ENCODE peak calls at places on chromosomes 7 and 10, in eight cellular contexts. X, M, U, T, S, B, W and P are unnamed samples.

GRCh38 chr10:128382225-128382624 is 256.0 kb upstream of the MKI67 start:
- DNase-seq in X (no peak), M (no peak), U (no peak), T (no peak), S (no peak), B (no peak), W (no peak), P (no peak)

GRCh38 chr10:131641898-131642297 is 258.9 kb upstream of the PPP2R2D start:
- DNase-seq in X (no peak), M (no peak), U (no peak), T (no peak), S (no peak), B (no peak), W (no peak), P (no peak)

GRCh38 chr10:1412531-1413189 is 324.7 kb downstream of the ADARB2 start:
- DNase-seq in X (no peak), M (no peak), U (no peak), T (no peak), S (no peak), B (no peak), W (no peak), P (peak)

GRCh38 chr10:22599048-22599561 is 115.3 kb downstream of the PIP4K2A start:
- DNase-seq in X (peak), M (no peak), U (no peak), T (no peak), S (no peak), B (no peak), W (peak), P (no peak)

GRCh38 chr10:110681023-110681681 is 37.0 kb downstream of the RBM20 start:
- DNase-seq in X (peak), M (no peak), U (no peak), T (peak), S (no peak), B (no peak), W (no peak), P (no peak)

GRCh38 chr10:28054211-28054888 is 55.5 kb upstream of the ODAD2 start:
- DNase-seq in X (peak), M (no peak), U (no peak), T (no peak), S (no peak), B (no peak), W (peak), P (no peak)

GRCh38 chr7:102042016-102042656 is 224.7 kb downstream of the CUX1 start:
- DNase-seq in X (no peak), M (no peak), U (no peak), T (no peak), S (no peak), B (no peak), W (no peak), P (peak)

GRCh38 chr7:14954035-14954434 is 51.5 kb upstream of the DGKB start:
- DNase-seq in X (no peak), M (no peak), U (no peak), T (no peak), S (no peak), B (no peak), W (no peak), P (no peak)

GRCh38 chr10:35495521-35496238 is 109.5 kb upstream of the GJD4 start:
- DNase-seq in X (peak), M (no peak), U (no peak), T (peak), S (no peak), B (no peak), W (no peak), P (no peak)

GRCh38 chr10:110378533-110379108 is 73.9 kb upstream of the SMNDC1 start:
- DNase-seq in X (peak), M (no peak), U (no peak), T (no peak), S (no peak), B (no peak), W (no peak), P (no peak)

GRCh38 chr7:142381727-142382409 is 124.0 kb upstream of the PRSS58 start:
- DNase-seq in X (no peak), M (no peak), U (no peak), T (no peak), S (no peak), B (peak), W (no peak), P (no peak)

GRCh38 chr10:32650246-32650655 is 204.3 kb downstream of the CCDC7 start:
- DNase-seq in X (no peak), M (no peak), U (peak), T (no peak), S (no peak), B (no peak), W (no peak), P (no peak)

GRCh38 chr10:71461917-71462641 is 65.4 kb downstream of the CDH23 start:
- DNase-seq in X (no peak), M (no peak), U (no peak), T (no peak), S (no peak), B (no peak), W (no peak), P (no peak)

GRCh38 chr7:49597805-49598204 is 175.6 kb upstream of the VWC2 start:
- DNase-seq in X (no peak), M (no peak), U (no peak), T (no peak), S (no peak), B (no peak), W (no peak), P (no peak)

GRCh38 chr7:14156436-14156835 is 167.0 kb upstream of the ETV1 start:
- DNase-seq in X (no peak), M (no peak), U (no peak), T (no peak), S (no peak), B (no peak), W (no peak), P (no peak)

GRCh38 chr10:46250898-46251856 is 35.6 kb upstream of the ANTXRL start:
- DNase-seq in X (no peak), M (peak), U (no peak), T (no peak), S (no peak), B (no peak), W (no peak), P (no peak)

GRCh38 chr7:23546897-23547572 is 15.3 kb upstream of the TRA2A start:
- DNase-seq in X (peak), M (no peak), U (peak), T (peak), S (peak), B (no peak), W (peak), P (no peak)

GRCh38 chr7:121343302-121343701 is 14.5 kb downstream of the WNT16 start:
- DNase-seq in X (peak), M (no peak), U (no peak), T (no peak), S (no peak), B (no peak), W (no peak), P (no peak)

GRCh38 chr7:153832160-153832559 is 220.0 kb upstream of the DPP6 start:
- DNase-seq in X (no peak), M (no peak), U (no peak), T (no peak), S (no peak), B (no peak), W (no peak), P (no peak)

GRCh38 chr7:69597278-69598076 is 798 bp upstream of the AUTS2 start:
- DNase-seq in X (no peak), M (peak), U (no peak), T (peak), S (peak), B (peak), W (no peak), P (peak)

GRCh38 chr10:7258948-7259523 is 151.8 kb downstream of the SFMBT2 start:
- DNase-seq in X (no peak), M (no peak), U (no peak), T (no peak), S (no peak), B (no peak), W (no peak), P (no peak)

GRCh38 chr7:69787736-69788431 is 189.6 kb downstream of the AUTS2 start:
- DNase-seq in X (no peak), M (no peak), U (no peak), T (no peak), S (no peak), B (no peak), W (no peak), P (no peak)

GRCh38 chr10:33534455-33534854 is 200.0 kb upstream of the NRP1 start:
- DNase-seq in X (no peak), M (no peak), U (no peak), T (no peak), S (no peak), B (no peak), W (no peak), P (no peak)

GRCh38 chr10:73717564-73717963 is 19.7 kb upstream of the AGAP5 start:
- DNase-seq in X (peak), M (no peak), U (peak), T (no peak), S (no peak), B (no peak), W (no peak), P (no peak)

GRCh38 chr7:71563276-71563675 is 431.3 kb downstream of the GALNT17 start:
- DNase-seq in X (no peak), M (no peak), U (no peak), T (no peak), S (no peak), B (no peak), W (no peak), P (no peak)

GRCh38 chr7:116633131-116633988 is 38.6 kb upstream of the MET start:
- DNase-seq in X (peak), M (no peak), U (peak), T (peak), S (peak), B (no peak), W (no peak), P (no peak)

GRCh38 chr10:90959826-90960225 is 38.9 kb upstream of the ANKRD1 start:
- DNase-seq in X (no peak), M (no peak), U (no peak), T (no peak), S (no peak), B (no peak), W (no peak), P (no peak)

GRCh38 chr7:100824499-100825214 is 2.7 kb downstream of the EPHB4 start:
- DNase-seq in X (peak), M (no peak), U (no peak), T (no peak), S (peak), B (no peak), W (no peak), P (no peak)

GRCh38 chr7:151745090-151745638 is 131.8 kb downstream of the PRKAG2 start:
- DNase-seq in X (peak), M (no peak), U (no peak), T (peak), S (peak), B (peak), W (no peak), P (peak)

GRCh38 chr10:29099001-29099400 is 189.9 kb upstream of the LYZL1 start:
- DNase-seq in X (no peak), M (no peak), U (no peak), T (no peak), S (no peak), B (no peak), W (no peak), P (no peak)

GRCh38 chr10:83612050-83612449 is 527.3 kb upstream of the GHITM start:
- DNase-seq in X (peak), M (no peak), U (no peak), T (peak), S (no peak), B (no peak), W (peak), P (no peak)

GRCh38 chr7:11026452-11027359 is 53.0 kb downstream of the PHF14 start:
- DNase-seq in X (peak), M (no peak), U (no peak), T (no peak), S (no peak), B (no peak), W (no peak), P (no peak)

GRCh38 chr10:391304-391703 is 256.0 kb downstream of the ZMYND11 start:
- DNase-seq in X (no peak), M (no peak), U (no peak), T (peak), S (no peak), B (no peak), W (no peak), P (no peak)

GRCh38 chr7:132488634-132489302 is 87.5 kb downstream of the PLXNA4 start:
- DNase-seq in X (no peak), M (no peak), U (no peak), T (no peak), S (no peak), B (no peak), W (no peak), P (no peak)

GRCh38 chr7:73850781-73851207 is 8.5 kb upstream of the METTL27 start:
- DNase-seq in X (peak), M (no peak), U (no peak), T (peak), S (no peak), B (peak), W (peak), P (no peak)

GRCh38 chr7:151339651-151340377 is 1.8 kb upstream of the NUB1 start:
- DNase-seq in X (no peak), M (no peak), U (no peak), T (no peak), S (no peak), B (no peak), W (no peak), P (no peak)

GRCh38 chr7:69922011-69922803 is 323.9 kb downstream of the AUTS2 start:
- DNase-seq in X (no peak), M (no peak), U (no peak), T (no peak), S (no peak), B (no peak), W (no peak), P (no peak)

GRCh38 chr10:131310904-131311660 is 439 bp downstream of the TCERG1L start:
- DNase-seq in X (no peak), M (no peak), U (no peak), T (peak), S (no peak), B (peak), W (no peak), P (peak)

GRCh38 chr7:16960566-16960965 is 78.8 kb upstream of the AGR3 start:
- DNase-seq in X (no peak), M (no peak), U (no peak), T (no peak), S (no peak), B (no peak), W (no peak), P (no peak)

GRCh38 chr10:26725837-26726727 is 28.6 kb downstream of the PDSS1 start:
- DNase-seq in X (peak), M (no peak), U (no peak), T (peak), S (peak), B (peak), W (no peak), P (no peak)

GRCh38 chr10:3782456-3783312 is 2.3 kb downstream of the KLF6 start:
- DNase-seq in X (peak), M (no peak), U (no peak), T (peak), S (peak), B (no peak), W (peak), P (no peak)

GRCh38 chr10:3780766-3781457 is 4.1 kb downstream of the KLF6 start:
- DNase-seq in X (no peak), M (no peak), U (no peak), T (no peak), S (no peak), B (no peak), W (no peak), P (no peak)

GRCh38 chr10:3782099-3782455 is 2.9 kb downstream of the KLF6 start:
- DNase-seq in X (peak), M (no peak), U (no peak), T (peak), S (no peak), B (no peak), W (no peak), P (no peak)

GRCh38 chr10:3780056-3780765 is 4.8 kb downstream of the KLF6 start:
- DNase-seq in X (peak), M (no peak), U (no peak), T (no peak), S (peak), B (no peak), W (no peak), P (no peak)

GRCh38 chr10:3781458-3782098 is 3.4 kb downstream of the KLF6 start:
- DNase-seq in X (peak), M (no peak), U (no peak), T (peak), S (peak), B (peak), W (no peak), P (no peak)
- TF ChIP-seq CTCF in X (peak), M (no peak), U (peak), T (peak), S (peak), B (peak), W (peak), P (peak)

DNA sequence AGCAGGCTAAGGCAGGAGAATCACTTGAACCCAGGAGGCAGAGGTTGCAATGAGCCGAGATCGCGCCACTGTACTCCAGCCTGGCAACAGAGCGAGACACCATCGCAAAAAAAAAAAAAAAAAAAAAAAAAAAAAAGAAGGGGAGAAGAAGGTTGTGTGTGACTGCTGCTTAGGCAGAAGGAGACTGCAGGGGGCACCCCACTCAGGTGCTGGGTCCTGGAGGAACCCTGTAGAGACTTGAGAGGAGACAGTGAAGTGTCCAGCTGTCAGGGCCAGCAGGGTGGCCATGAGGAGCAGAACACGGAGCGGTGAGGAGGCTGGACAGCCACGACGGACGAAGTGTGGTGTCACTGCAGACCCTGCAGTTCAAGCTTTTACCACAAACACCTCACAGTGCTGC is 99.0 kb upstream of the NMT2 start:
- DNase-seq in X (no peak), M (no peak), U (no peak), T (no peak), S (no peak), B (no peak), W (no peak), P (no peak)
- TF ChIP-seq CTCF in X (peak), M (no peak), U (no peak), T (no peak), S (no peak), B (no peak), W (no peak), P (peak)

DNA sequence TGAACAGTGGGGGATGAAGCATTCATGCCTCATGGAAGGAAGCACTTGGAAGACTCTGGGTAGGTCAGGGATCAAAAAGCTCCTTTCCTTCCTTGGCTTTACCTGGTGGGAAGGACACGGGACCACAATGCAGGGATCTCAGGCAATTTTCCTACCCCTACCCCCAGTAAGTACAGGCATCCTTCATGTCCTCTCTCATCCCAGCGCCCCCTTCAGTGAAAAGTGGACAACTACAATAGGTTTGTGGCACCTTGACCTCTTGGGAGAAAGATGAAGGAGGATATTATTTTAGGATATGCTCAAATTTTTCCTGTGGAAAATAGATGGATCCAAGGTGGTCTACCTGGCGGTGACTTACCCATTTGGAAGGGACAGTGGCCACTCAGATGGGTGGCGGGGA is 16.5 kb downstream of the AFAP1L2 start:
- DNase-seq in X (no peak), M (no peak), U (no peak), T (no peak), S (no peak), B (no peak), W (no peak), P (no peak)
- TF ChIP-seq CTCF in X (peak), M (no peak), U (peak), T (no peak), S (no peak), B (no peak), W (no peak), P (no peak)

GRCh38 chr7:20783716-20784310 is 2.9 kb downstream of the SP8 start:
- DNase-seq in X (no peak), M (no peak), U (no peak), T (no peak), S (no peak), B (no peak), W (no peak), P (no peak)
- TF ChIP-seq CTCF in X (no peak), M (no peak), U (no peak), T (no peak), S (no peak), B (no peak), W (peak), P (peak)

GRCh38 chr7:86559096-86559495 is 84.6 kb upstream of the GRM3 start:
- DNase-seq in X (no peak), M (no peak), U (no peak), T (no peak), S (no peak), B (no peak), W (no peak), P (no peak)
- TF ChIP-seq CTCF in X (no peak), M (no peak), U (no peak), T (no peak), S (no peak), B (no peak), W (no peak), P (no peak)

GRCh38 chr10:99548041-99548530 is 15.3 kb downstream of the NKX2-3 start:
- DNase-seq in X (peak), M (no peak), U (no peak), T (no peak), S (no peak), B (no peak), W (no peak), P (no peak)
- TF ChIP-seq CTCF in X (peak), M (no peak), U (peak), T (no peak), S (peak), B (peak), W (peak), P (peak)